ENCODE peak calls at places on chromosomes 1 and 21, in four cellular contexts. A, F, I and G are unnamed samples.

GRCh38 chr21:30329203-30329868 is 8.2 kb downstream of the KRTAP27-1 start:
- DNase-seq in A (peak; percentile 48), F (no peak), I (peak; percentile 1), G (no peak)

GRCh38 chr21:24025101-24025500 is 1582.2 kb downstream of the MRPL39 start:
- DNase-seq in A (peak; percentile 5), F (no peak), I (no peak), G (no peak)

GRCh38 chr1:70438529-70438928 is 27.5 kb downstream of the CTH start:
- DNase-seq in A (peak; percentile 40), F (no peak), I (no peak), G (no peak)

GRCh38 chr1:84611796-84612195 is 37.6 kb upstream of the CTBS start:
- DNase-seq in A (no peak), F (peak; percentile 85), I (peak; percentile 63), G (no peak)

GRCh38 chr1:152160553-152160952 is 1.5 kb upstream of the RPTN start:
- DNase-seq in A (no peak), F (no peak), I (no peak), G (no peak)

GRCh38 chr1:34199927-34200326 is 23.2 kb downstream of the C1orf94 start:
- DNase-seq in A (peak; percentile 45), F (no peak), I (peak; percentile 82), G (no peak)

GRCh38 chr1:109193653-109194590 is 19.8 kb upstream of the SARS1 start:
- DNase-seq in A (peak; percentile 75), F (peak; percentile 47), I (no peak), G (peak; percentile 61)

GRCh38 chr1:2545754-2546514 is 10.2 kb upstream of the TNFRSF14 start:
- DNase-seq in A (peak; percentile 95), F (peak; percentile 98), I (peak; percentile 61), G (peak; percentile 92)

GRCh38 chr1:118143828-118144227 is 41.2 kb downstream of the SPAG17 start:
- DNase-seq in A (no peak), F (no peak), I (peak; percentile 46), G (no peak)

GRCh38 chr1:229372251-229372650 is 29.4 kb upstream of the CCSAP start:
- DNase-seq in A (no peak), F (no peak), I (no peak), G (no peak)

GRCh38 chr1:229373395-229373794 is 30.5 kb upstream of the CCSAP start:
- DNase-seq in A (no peak), F (no peak), I (no peak), G (no peak)

GRCh38 chr1:229371624-229372023 is 28.8 kb upstream of the CCSAP start:
- DNase-seq in A (peak; percentile 87), F (no peak), I (no peak), G (no peak)

GRCh38 chr1:229368347-229368746 is 25.5 kb upstream of the CCSAP start:
- DNase-seq in A (no peak), F (no peak), I (no peak), G (no peak)

DNA sequence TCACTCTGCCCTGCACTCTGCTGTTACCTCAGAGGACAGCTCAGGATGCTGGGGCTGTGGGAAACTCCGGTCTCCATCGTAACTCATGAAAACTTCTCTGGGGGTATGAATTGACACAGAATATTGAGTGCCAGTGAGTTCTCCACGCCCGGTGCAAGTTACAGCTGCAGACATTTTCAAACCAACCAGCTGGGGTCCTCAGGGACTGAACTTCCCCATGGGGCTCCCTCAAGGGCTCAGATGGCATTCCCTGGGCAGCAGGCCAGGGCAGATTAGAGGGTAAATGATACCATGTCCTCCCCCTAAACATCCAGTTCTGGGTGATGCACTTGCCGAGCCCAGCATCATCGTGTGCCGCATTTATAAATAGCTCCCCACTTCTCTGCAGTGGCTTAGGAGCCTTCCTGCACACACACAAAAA is 27.8 kb upstream of the CCSAP start:
- DNase-seq in A (no peak), F (no peak), I (no peak), G (no peak)
- TF ChIP-seq EZH2 in A (no peak), F (no peak), I (no peak), G (no peak)

GRCh38 chr21:46299167-46299566 is 13.0 kb downstream of the YBEY start:
- DNase-seq in A (no peak), F (no peak), I (no peak), G (no peak)

GRCh38 chr21:46298083-46298412 is 11.9 kb downstream of the YBEY start:
- DNase-seq in A (no peak), F (no peak), I (no peak), G (no peak)

GRCh38 chr21:46295996-46296752 is 10.0 kb downstream of the YBEY start:
- DNase-seq in A (no peak), F (no peak), I (peak; percentile 40), G (no peak)

GRCh38 chr21:46295177-46295711 is 9.1 kb downstream of the YBEY start:
- DNase-seq in A (no peak), F (peak; percentile 28), I (peak; percentile 85), G (peak; percentile 30)

GRCh38 chr21:46297311-46298082 is 11.4 kb downstream of the YBEY start:
- DNase-seq in A (no peak), F (no peak), I (peak; percentile 33), G (no peak)
- H3K4me3 ChIP-seq in A (no peak overlapping the region), F (peak overlapping the region; percentile 21), I (no peak overlapping the region), G (no peak overlapping the region)

GRCh38 chr1:44545961-44546360 is 128.3 kb downstream of the TMEM53 start:
- DNase-seq in A (peak; percentile 54), F (no peak), I (no peak), G (no peak)
- H3K4me2 ChIP-seq in A (peak overlapping the region; percentile 3), F (no peak overlapping the region), I (no peak overlapping the region), G (no peak overlapping the region)

GRCh38 chr21:17441370-17441769 is 71.5 kb upstream of the CXADR start:
- DNase-seq in A (peak; percentile 84), F (no peak), I (peak; percentile 19), G (no peak)

GRCh38 chr21:17438642-17439041 is 74.2 kb upstream of the CXADR start:
- DNase-seq in A (no peak), F (peak; percentile 92), I (no peak), G (no peak)

GRCh38 chr21:17444828-17445227 is 68.0 kb upstream of the CXADR start:
- DNase-seq in A (no peak), F (no peak), I (no peak), G (no peak)

GRCh38 chr21:17440955-17441354 is 71.9 kb upstream of the CXADR start:
- DNase-seq in A (no peak), F (no peak), I (no peak), G (no peak)

DNA sequence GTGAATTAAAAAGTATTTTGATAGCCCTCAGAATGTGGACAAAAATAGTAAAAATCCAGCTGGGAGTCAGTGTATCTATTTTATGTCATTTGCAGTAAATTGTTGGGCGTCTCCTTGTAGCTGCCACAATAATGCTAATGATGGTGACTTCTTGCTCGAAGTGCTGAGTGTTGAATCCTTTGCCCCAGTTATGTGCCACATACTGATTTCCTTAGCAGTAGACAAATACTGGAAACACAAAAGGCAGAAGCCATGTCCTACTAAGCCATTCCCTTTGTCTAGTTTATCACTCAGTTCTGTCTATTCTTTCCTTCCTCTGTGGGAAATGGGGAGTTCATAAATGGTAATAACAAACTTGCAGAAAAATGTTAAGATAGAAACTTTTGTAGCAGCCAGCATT is 70.7 kb upstream of the CXADR start:
- DNase-seq in A (no peak), F (peak; percentile 21), I (no peak), G (no peak)
- TF ChIP-seq EZH2 in A (no peak), F (no peak), I (no peak), G (no peak)

DNA sequence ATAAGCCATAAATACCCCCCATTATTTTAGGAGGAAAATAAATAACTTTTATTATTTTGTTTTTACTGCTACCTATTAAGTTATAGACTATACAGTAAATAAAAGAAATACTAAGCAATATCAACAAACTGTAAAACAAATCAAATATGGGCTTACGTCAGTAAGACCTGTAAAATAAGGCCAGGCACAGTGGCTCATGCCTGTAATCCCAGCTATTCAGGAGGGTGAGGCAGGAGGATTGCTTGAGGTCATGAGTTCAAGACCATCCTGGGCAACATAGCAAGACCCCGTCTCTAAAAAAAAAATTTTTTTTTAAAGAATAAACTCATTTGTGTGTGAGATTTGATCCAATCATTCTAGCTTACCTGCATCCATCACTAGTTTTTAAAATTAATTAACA is 17.8 kb downstream of the EGLN1 start:
- DNase-seq in A (no peak), F (no peak), I (no peak), G (no peak)
- H3K4me3 ChIP-seq in A (no peak overlapping the region), F (no peak overlapping the region), I (no peak overlapping the region), G (no peak overlapping the region)

GRCh38 chr1:228212415-228212965 is 4.6 kb downstream of the OBSCN start:
- DNase-seq in A (no peak), F (peak; percentile 51), I (no peak), G (no peak)

GRCh38 chr1:228211871-228212414 is 4.1 kb downstream of the OBSCN start:
- DNase-seq in A (no peak), F (no peak), I (no peak), G (no peak)

GRCh38 chr1:228213917-228214808 is 6.3 kb downstream of the OBSCN start:
- DNase-seq in A (no peak), F (no peak), I (no peak), G (no peak)

GRCh38 chr1:228214921-228215662 is 7.2 kb downstream of the OBSCN start:
- DNase-seq in A (no peak), F (no peak), I (no peak), G (no peak)

DNA sequence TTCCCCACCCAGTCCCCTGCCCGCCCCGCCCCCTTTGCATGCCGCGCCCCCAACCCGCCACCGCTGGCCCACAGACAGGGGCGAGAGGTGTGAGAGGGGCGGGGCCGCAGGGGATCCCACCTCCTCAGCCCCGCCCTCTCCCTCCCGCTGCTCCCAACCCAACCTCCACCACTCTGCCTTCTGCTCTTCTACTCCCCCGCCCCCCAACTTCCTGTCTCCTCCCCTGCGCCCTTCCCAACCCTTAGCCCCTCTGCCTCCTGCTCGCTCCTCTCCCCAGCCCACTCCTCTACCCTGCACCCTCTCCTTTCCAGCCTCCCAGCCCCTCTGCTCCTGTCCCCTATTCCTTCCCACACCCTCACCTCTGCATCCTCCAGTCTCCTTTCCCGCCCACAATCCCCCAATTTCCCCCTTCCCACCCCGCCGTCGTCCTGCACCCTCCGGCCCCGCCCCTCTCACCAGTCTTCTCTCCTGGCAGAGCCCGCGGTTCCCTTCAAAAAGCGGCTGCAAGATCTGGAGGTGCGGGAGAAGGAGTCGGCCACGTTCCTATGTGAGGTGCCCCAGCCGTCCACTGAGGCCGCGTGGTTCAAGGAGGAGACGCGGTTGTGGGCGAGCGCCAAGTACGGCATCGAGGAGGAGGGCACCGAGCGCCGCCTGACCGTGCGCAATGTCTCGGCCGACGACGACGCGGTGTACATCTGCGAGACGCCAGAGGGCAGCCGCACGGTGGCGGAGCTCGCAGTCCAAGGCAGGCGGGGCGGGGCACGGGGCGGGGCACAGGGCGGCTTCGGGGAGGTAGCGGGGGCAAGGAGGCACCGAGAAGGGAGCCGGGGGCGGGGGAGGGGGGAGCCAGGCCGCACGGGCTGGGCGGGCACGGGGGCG is 5.4 kb downstream of the OBSCN start:
- DNase-seq in A (peak; percentile 89), F (peak; percentile 94), I (peak; percentile 70), G (peak; percentile 93)
- H3K4me2 ChIP-seq in A (peak overlapping the region; percentile 98), F (peak overlapping the region; percentile 87), I (peak overlapping the region; percentile 75), G (peak overlapping the region; percentile 95)

GRCh38 chr1:38815903-38816627 is 43.5 kb downstream of the RRAGC start:
- DNase-seq in A (no peak), F (no peak), I (no peak), G (no peak)
- TF ChIP-seq EZH2 in A (no peak), F (no peak), I (peak; percentile 69), G (no peak)

GRCh38 chr1:8598783-8599182 is 218.7 kb downstream of the RERE start:
- DNase-seq in A (no peak), F (peak; percentile 33), I (peak; percentile 13), G (no peak)
- H3K4me3 ChIP-seq in A (no peak overlapping the region), F (no peak overlapping the region), I (no peak overlapping the region), G (no peak overlapping the region)

GRCh38 chr21:37505963-37506362 is 139.4 kb downstream of the DYRK1A start:
- DNase-seq in A (no peak), F (no peak), I (no peak), G (no peak)
- H3K4me2 ChIP-seq in A (no peak overlapping the region), F (no peak overlapping the region), I (no peak overlapping the region), G (no peak overlapping the region)

GRCh38 chr1:1200876-1201810 is 5.2 kb downstream of the TNFRSF18 start:
- DNase-seq in A (peak; percentile 48), F (peak; percentile 72), I (peak; percentile 44), G (no peak)
- TF ChIP-seq EZH2 in A (no peak), F (peak; percentile 51), I (no peak), G (no peak)